ENCODE peak calls at places on chromosomes 3 and 15, in four cellular contexts. K, U, E and R are unnamed samples.

GRCh38 chr3:176526194-176526593 is 671.1 kb downstream of the TBL1XR1 start:
- DNase-seq in K (no peak), U (no peak), E (no peak), R (no peak)

GRCh38 chr15:65275728-65276126 is 11.0 kb downstream of the PARP16 start:
- DNase-seq in K (no peak), U (no peak), E (no peak), R (no peak)

GRCh38 chr3:64443553-64444331 is 218.5 kb upstream of the PRICKLE2 start:
- DNase-seq in K (no peak), U (no peak), E (no peak), R (no peak)

GRCh38 chr3:33277193-33277882 is at the start of gene FBXL2:
- DNase-seq in K (peak), U (no peak), E (no peak), R (peak)

GRCh38 chr15:66782785-66783184 is 80.7 kb downstream of the SMAD6 start:
- DNase-seq in K (no peak), U (no peak), E (no peak), R (no peak)

GRCh38 chr15:85282504-85283115 is 97.8 kb upstream of the AKAP13 start:
- DNase-seq in K (no peak), U (no peak), E (no peak), R (no peak)

GRCh38 chr15:91866971-91867372 is 13.5 kb downstream of the SLCO3A1 start:
- DNase-seq in K (no peak), U (no peak), E (no peak), R (no peak)

GRCh38 chr3:186073641-186074040 is 35.2 kb downstream of the ETV5 start:
- DNase-seq in K (no peak), U (no peak), E (no peak), R (no peak)

GRCh38 chr15:59420986-59421618 is 16.9 kb upstream of the FAM81A start:
- DNase-seq in K (peak), U (no peak), E (no peak), R (peak)

GRCh38 chr3:132343018-132343612 is 25.9 kb downstream of the ACP3 start:
- DNase-seq in K (peak), U (peak), E (no peak), R (peak)

GRCh38 chr15:34616613-34617012 is 33.2 kb upstream of the GOLGA8B start:
- DNase-seq in K (peak), U (peak), E (no peak), R (no peak)

GRCh38 chr3:143135150-143135549 is 15.6 kb downstream of the CHST2 start:
- DNase-seq in K (no peak), U (peak), E (no peak), R (no peak)

GRCh38 chr3:61018807-61019206 is 232.4 kb downstream of the FHIT start:
- DNase-seq in K (no peak), U (no peak), E (no peak), R (no peak)

GRCh38 chr15:42160110-42160509 is 3.7 kb upstream of the PLA2G4F start:
- DNase-seq in K (no peak), U (no peak), E (no peak), R (no peak)

GRCh38 chr3:103810167-103810566 is 1375.4 kb downstream of the ZPLD1 start:
- DNase-seq in K (no peak), U (no peak), E (no peak), R (no peak)

GRCh38 chr15:89628791-89629715 is 26.2 kb downstream of the KIF7 start:
- DNase-seq in K (peak), U (no peak), E (no peak), R (no peak)

GRCh38 chr3:171372694-171373093 is 87.5 kb downstream of the TNIK start:
- DNase-seq in K (no peak), U (no peak), E (no peak), R (no peak)

GRCh38 chr3:107325446-107325845 is 51.8 kb upstream of the CCDC54 start:
- DNase-seq in K (no peak), U (no peak), E (no peak), R (no peak)

GRCh38 chr3:5769825-5770224 is 582.3 kb downstream of the EDEM1 start:
- DNase-seq in K (no peak), U (no peak), E (no peak), R (no peak)